ENCODE peak calls at places on chromosomes 4 and X, in nine cellular contexts. S is heart left ventricle, O is A549, K is testis, L is body of pancreas, I is IMR-90, Z is HCT116, F is prostate gland, Y is tibial nerve. R is an unnamed sample.

GRCh38 chr4:167906851-167907250 is 185.5 kb upstream of the ANXA10 start:
- DNase-seq in I (peak), L (no peak), K (no peak), S (no peak), O (no peak), Y (no peak), F (no peak), Z (no peak), R (no peak)

GRCh38 chr4:93827272-93827947 is 1.1 kb upstream of the ATOH1 start:
- DNase-seq in K (no peak), Z (no peak), O (no peak), L (no peak), F (no peak), Y (no peak), S (no peak), I (no peak), R (peak)

GRCh38 chr4:54067163-54067562 is 2.8 kb upstream of the CHIC2 start:
- DNase-seq in Y (peak), S (peak), I (peak), Z (peak), O (no peak), K (no peak), F (peak), L (no peak), R (no peak)

GRCh38 chrX:79482686-79483085 is 115.6 kb upstream of the ITM2A start:
- DNase-seq in O (no peak), Z (no peak), K (no peak), Y (no peak), F (no peak), S (no peak), I (no peak), L (no peak), R (no peak)

GRCh38 chrX:111348363-111348927 is 63.5 kb downstream of the DCX start:
- DNase-seq in S (peak), F (no peak), I (no peak), Y (no peak), Z (no peak), L (no peak), O (no peak), K (no peak), R (no peak)

GRCh38 chr4:124337874-124338273 is 374.7 kb downstream of the ANKRD50 start:
- DNase-seq in F (no peak), K (peak), Z (no peak), S (peak), O (no peak), Y (peak), L (peak), I (peak), R (no peak)

GRCh38 chr4:168039593-168039992 is 52.7 kb upstream of the ANXA10 start:
- DNase-seq in I (no peak), K (no peak), O (no peak), S (no peak), L (no peak), Y (no peak), Z (no peak), F (no peak), R (no peak)

GRCh38 chrX:154013614-154014360 is 5.9 kb downstream of the IRAK1 start:
- DNase-seq in L (no peak), I (peak), K (no peak), O (peak), Y (no peak), F (no peak), S (no peak), Z (no peak), R (no peak)

GRCh38 chr4:122758033-122758432 is 25.5 kb downstream of the BBS12 start:
- DNase-seq in I (peak), Y (no peak), Z (peak), O (no peak), F (no peak), L (no peak), K (no peak), S (no peak), R (peak)

GRCh38 chr4:37586194-37586593 is 100.0 kb downstream of the RELL1 start:
- DNase-seq in K (no peak), L (no peak), Z (no peak), Y (no peak), I (no peak), F (no peak), S (no peak), O (no peak), R (no peak)

GRCh38 chr4:142648378-142648777 is 197.7 kb downstream of the INPP4B start:
- DNase-seq in K (no peak), O (no peak), I (no peak), Y (no peak), Z (no peak), L (no peak), S (no peak), F (no peak), R (no peak)

GRCh38 chr4:184503869-184504300 is 29.5 kb upstream of the IRF2 start:
- DNase-seq in O (no peak), L (no peak), Y (no peak), F (no peak), I (peak), Z (no peak), S (no peak), K (no peak), R (no peak)

GRCh38 chr4:72631296-72631695 is 62.3 kb upstream of the ADAMTS3 start:
- DNase-seq in Y (peak), O (no peak), I (peak), Z (no peak), L (no peak), K (peak), S (no peak), F (no peak), R (no peak)

GRCh38 chr4:102572452-102572851 is 71.3 kb downstream of the NFKB1 start:
- DNase-seq in Z (no peak), F (no peak), Y (no peak), L (no peak), K (no peak), S (no peak), I (no peak), O (no peak), R (no peak)

GRCh38 chr4:116358633-116359222 is 726.6 kb downstream of the TRAM1L1 start:
- DNase-seq in S (no peak), K (peak), O (peak), Y (peak), F (peak), I (peak), Z (peak), L (peak), R (peak)

GRCh38 chrX:1045680-1046314 is 166.7 kb downstream of the CRLF2 start:
- DNase-seq in I (no peak), Y (no peak), Z (no peak), F (no peak), K (no peak), L (no peak), S (no peak), O (no peak), R (no peak)

DNA sequence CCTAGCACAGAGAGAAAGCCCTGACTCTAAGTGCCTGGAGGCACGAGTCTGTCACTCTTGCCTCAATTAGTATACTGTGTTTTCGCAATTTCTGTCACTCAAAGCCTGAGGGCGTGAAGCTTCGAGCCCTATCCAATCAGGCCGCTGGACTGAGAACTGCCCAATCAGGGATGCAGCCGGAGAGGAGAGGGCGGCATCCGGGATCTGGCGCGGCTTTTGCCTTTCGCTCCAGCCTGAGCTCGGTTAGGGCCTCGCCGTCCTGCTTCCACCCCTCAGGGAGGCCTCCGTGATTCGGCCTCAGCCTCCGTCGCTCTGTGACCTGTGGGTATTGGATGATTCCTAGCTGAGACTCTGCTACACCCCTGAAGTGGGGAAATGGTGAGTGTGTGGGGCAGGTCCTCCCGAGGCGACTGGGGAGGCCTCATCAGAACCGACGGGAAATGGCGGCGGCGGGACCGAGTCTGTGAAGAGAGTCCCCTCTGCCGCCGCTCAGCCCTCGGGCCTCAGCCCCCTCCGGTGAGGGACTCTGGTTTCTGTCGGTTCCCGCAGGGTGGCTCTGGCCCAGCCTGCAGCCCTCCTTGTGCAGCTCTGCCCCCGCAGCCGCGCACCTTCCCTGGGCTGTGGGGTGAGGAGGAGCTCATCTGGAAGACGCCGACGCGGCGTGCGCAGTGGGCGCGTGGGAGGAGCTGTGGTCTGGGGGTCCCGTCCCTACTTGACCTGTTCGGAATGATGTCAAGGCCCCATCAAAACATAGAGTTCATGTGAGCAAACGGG is 48.5 kb downstream of the ZNF141 start:
- DNase-seq in O (no peak), F (no peak), I (no peak), L (no peak), S (no peak), Z (no peak), K (peak), Y (no peak), R (no peak)
- H3K4me3 ChIP-seq in O (no peak), F (no peak), I (no peak), L (no peak), S (no peak), Z (no peak), K (peak), Y (no peak), R (no peak)

GRCh38 chr4:113293043-113293560 is 243.6 kb downstream of the ANK2 start:
- DNase-seq in K (no peak), Z (no peak), O (no peak), Y (no peak), I (peak), L (no peak), S (peak), F (no peak), R (peak)
- H3K27ac ChIP-seq in K (peak), Z (no peak), O (no peak), Y (peak), I (peak), L (no peak), S (peak), F (peak), R (peak)

DNA sequence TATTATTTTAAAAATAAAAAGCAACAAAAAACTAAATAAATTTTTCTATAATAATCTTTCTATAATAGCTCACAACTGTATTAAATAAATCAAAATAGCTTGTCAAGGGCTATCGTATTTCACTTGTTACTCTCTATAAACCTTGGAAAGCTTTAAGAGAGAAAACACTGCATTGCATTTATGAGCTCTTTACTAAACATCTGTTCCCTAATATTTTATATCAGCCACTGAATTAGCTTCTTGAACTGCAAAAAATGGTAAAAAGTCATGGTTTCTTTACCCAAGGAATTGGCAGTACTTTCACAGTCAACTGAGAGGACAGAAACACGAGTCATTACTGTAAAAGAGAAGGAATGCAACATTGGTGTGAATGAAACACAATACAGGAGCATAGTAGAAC is 671.2 kb downstream of the PCDH18 start:
- DNase-seq in Z (no peak), O (no peak), Y (no peak), L (no peak), I (peak), F (no peak), K (no peak), S (no peak), R (no peak)
- TF ChIP-seq POLR2A in Z (no peak), O (no peak), Y (no peak), L (no peak), I (no peak), F (no peak), K (no peak), S (no peak), R (no peak)

GRCh38 chr4:151324449-151325319 is 721 bp downstream of the SH3D19 start:
- DNase-seq in K (peak), Y (peak), I (peak), F (peak), Z (peak), O (peak), L (peak), S (peak), R (peak)

GRCh38 chr4:151324124-151324448 is 1.3 kb downstream of the SH3D19 start:
- DNase-seq in L (no peak), Y (no peak), I (no peak), Z (no peak), F (no peak), K (no peak), O (no peak), S (no peak), R (no peak)

GRCh38 chr4:151319490-151319889 is 5.9 kb downstream of the SH3D19 start:
- DNase-seq in O (no peak), K (no peak), Y (no peak), Z (no peak), S (no peak), L (no peak), F (no peak), I (no peak), R (no peak)

GRCh38 chr4:151322565-151322964 is 2.8 kb downstream of the SH3D19 start:
- DNase-seq in L (no peak), Y (no peak), Z (no peak), S (no peak), F (peak), I (no peak), K (no peak), O (no peak), R (no peak)

GRCh38 chr4:151321586-151321985 is 3.8 kb downstream of the SH3D19 start:
- DNase-seq in F (no peak), Z (no peak), I (no peak), O (no peak), K (no peak), L (no peak), S (no peak), Y (no peak), R (no peak)
- H3K4me3 ChIP-seq in F (no peak), Z (no peak), I (no peak), O (no peak), K (no peak), L (no peak), S (no peak), Y (no peak), R (no peak)

R was measured in Peyer's patch.